ENCODE peak calls at places on chromosomes 4 and X, in eight cellular contexts. B, V, M, J, C, O, H and K are unnamed samples.

GRCh38 chr4:83781434-83781833 is 245.5 kb downstream of the GPAT3 start:
- DNase-seq in B (no peak), V (no peak), M (no peak), J (no peak), C (no peak), O (no peak), H (no peak), K (no peak)

GRCh38 chr4:151862766-151863165 is 102.0 kb upstream of the GATB start:
- DNase-seq in B (no peak), V (no peak), M (no peak), J (no peak), C (no peak), O (no peak), H (no peak), K (peak; percentile 44)

GRCh38 chrX:43121637-43122036 is 343.7 kb upstream of the PPP1R2C start:
- DNase-seq in B (no peak), V (peak; percentile 9), M (no peak), J (no peak), C (no peak), O (no peak), H (no peak), K (peak; percentile 39)

GRCh38 chr4:71239365-71239764 is 99.5 kb upstream of the SLC4A4 start:
- DNase-seq in B (no peak), V (no peak), M (no peak), J (no peak), C (no peak), O (no peak), H (no peak), K (peak; percentile 8)

GRCh38 chr4:186190456-186191265 is 706 bp upstream of the CYP4V2 start:
- DNase-seq in B (no peak), V (peak; percentile 56), M (peak; percentile 45), J (peak; percentile 53), C (peak; percentile 86), O (no peak), H (peak; percentile 56), K (peak; percentile 33)

GRCh38 chr4:8340721-8341680 is 71.4 kb downstream of the HTRA3 start:
- DNase-seq in B (no peak), V (no peak), M (no peak), J (no peak), C (no peak), O (no peak), H (no peak), K (no peak)

GRCh38 chr4:41757521-41758156 is 9.1 kb upstream of the PHOX2B start:
- DNase-seq in B (no peak), V (peak; percentile 28), M (no peak), J (no peak), C (no peak), O (no peak), H (no peak), K (no peak)

GRCh38 chr4:40200881-40201797 is 4.3 kb downstream of the RHOH start:
- DNase-seq in B (no peak), V (no peak), M (no peak), J (no peak), C (peak; percentile 32), O (no peak), H (no peak), K (no peak)

GRCh38 chrX:130125090-130125489 is 14.8 kb upstream of the ELF4 start:
- DNase-seq in B (no peak), V (peak; percentile 76), M (no peak), J (no peak), C (peak; percentile 71), O (no peak), H (no peak), K (no peak)

GRCh38 chr4:2937986-2938385 is 25.2 kb downstream of the NOP14 start:
- DNase-seq in B (no peak), V (no peak), M (no peak), J (no peak), C (no peak), O (no peak), H (no peak), K (no peak)

GRCh38 chr4:5037553-5038551 is 13.4 kb upstream of the STK32B start:
- DNase-seq in B (no peak), V (no peak), M (no peak), J (no peak), C (no peak), O (no peak), H (no peak), K (peak; percentile 64)

GRCh38 chrX:129759576-129760061 is 20.1 kb upstream of the SASH3 start:
- DNase-seq in B (peak; percentile 40), V (peak; percentile 69), M (no peak), J (no peak), C (no peak), O (no peak), H (peak; percentile 52), K (no peak)

GRCh38 chrX:129678881-129679195 is 24.1 kb upstream of the APLN start:
- DNase-seq in B (no peak), V (peak; percentile 23), M (no peak), J (no peak), C (no peak), O (no peak), H (no peak), K (no peak)

GRCh38 chr4:66741081-66741480 is 804.2 kb downstream of the CENPC start:
- DNase-seq in B (no peak), V (no peak), M (no peak), J (no peak), C (no peak), O (no peak), H (no peak), K (no peak)

GRCh38 chr4:163523791-163524365 is 29.4 kb downstream of the TMA16 start:
- DNase-seq in B (no peak), V (no peak), M (no peak), J (no peak), C (no peak), O (no peak), H (no peak), K (no peak)

GRCh38 chr4:131344761-131345160 is 1804.3 kb upstream of the PCDH10 start:
- DNase-seq in B (no peak), V (no peak), M (no peak), J (no peak), C (no peak), O (no peak), H (no peak), K (no peak)

GRCh38 chrX:140190441-140191108 is 225.3 kb upstream of the CXorf66 start:
- DNase-seq in B (no peak), V (no peak), M (no peak), J (no peak), C (no peak), O (no peak), H (no peak), K (no peak)